ENCODE peak calls at places on chromosomes 1 and 21, in ten cellular contexts. X is IMR-90; F is activated naive CD4-positive, alpha-beta T cell treated with anti-CD3 and anti-CD28 coated beads, Interleukin-2, amount 50 U/mL, for 72 hours; Q is activated B cell treated with CpG ODN at 0.5 μM for 24 hours; L is effector memory CD8-positive, alpha-beta T cell; R is activated CD8-positive, alpha-beta T cell treated with anti-CD3 and anti-CD28 coated beads, Interleukin-2, amount 10 ng/mL, durations not matched to agents 7 days and 5 days; B is A549; G is activated T-cell treated with anti-CD3 and anti-CD28 coated beads, Interleukin-2, amount 50 U/mL, for 72 hours; I is stimulated activated naive CD8-positive, alpha-beta T cell treated with anti-CD3 and anti-CD28 coated beads, Interleukin-15, amount 100 ng/mL, for 72 hours; J is aorta. W is an unnamed sample.

GRCh38 chr1:232211149-232211548 is 418.8 kb downstream of the SIPA1L2 start:
- ATAC-seq in X (no peak), F (no peak), Q (no peak), L (no peak), R (no peak), B (peak), G (no peak), I (peak), J (no peak), W (no peak)

GRCh38 chr1:156627313-156627880 is 8.2 kb downstream of the HAPLN2 start:
- ATAC-seq in X (peak), F (no peak), Q (peak), L (peak), R (no peak), B (peak), G (no peak), I (no peak), J (no peak), W (no peak)

GRCh38 chr1:28516518-28516956 is 10.7 kb downstream of the RCC1 start:
- ATAC-seq in X (no peak), F (no peak), Q (no peak), L (no peak), R (no peak), B (no peak), G (no peak), I (no peak), J (no peak), W (no peak)

GRCh38 chr1:204435246-204435885 is 23.7 kb upstream of the PPP1R15B start:
- ATAC-seq in X (peak), F (no peak), Q (no peak), L (no peak), R (no peak), B (no peak), G (no peak), I (no peak), J (no peak), W (no peak)

GRCh38 chr1:163796394-163796821 is 474.7 kb downstream of the NUF2 start:
- ATAC-seq in X (no peak), F (no peak), Q (no peak), L (no peak), R (no peak), B (peak), G (no peak), I (no peak), J (no peak), W (no peak)

GRCh38 chr1:201883786-201884185 is 4.9 kb upstream of the SHISA4 start:
- ATAC-seq in X (no peak), F (no peak), Q (peak), L (peak), R (no peak), B (no peak), G (peak), I (peak), J (no peak), W (peak)

GRCh38 chr1:4220362-4220761 is 320.3 kb upstream of the C1orf174 start:
- ATAC-seq in X (no peak), F (no peak), Q (no peak), L (no peak), R (no peak), B (no peak), G (no peak), I (no peak), J (no peak), W (no peak)

GRCh38 chr1:225820522-225821120 is 10.7 kb downstream of the EPHX1 start:
- ATAC-seq in X (no peak), F (no peak), Q (no peak), L (no peak), R (no peak), B (no peak), G (no peak), I (no peak), J (no peak), W (no peak)

GRCh38 chr1:223180803-223181321 is 37.8 kb upstream of the TLR5 start:
- ATAC-seq in X (no peak), F (no peak), Q (no peak), L (peak), R (no peak), B (no peak), G (no peak), I (no peak), J (peak), W (no peak)

GRCh38 chr1:12034381-12034801 is 15.1 kb downstream of the MIIP start:
- ATAC-seq in X (no peak), F (no peak), Q (no peak), L (no peak), R (no peak), B (no peak), G (no peak), I (no peak), J (no peak), W (no peak)

GRCh38 chr1:25577151-25577920 is 33.9 kb downstream of the LDLRAP1 start:
- ATAC-seq in X (no peak), F (no peak), Q (no peak), L (no peak), R (no peak), B (no peak), G (no peak), I (no peak), J (no peak), W (no peak)

GRCh38 chr1:113905435-113905861 is 322 bp downstream of the DCLRE1B start:
- ATAC-seq in X (no peak), F (peak), Q (no peak), L (no peak), R (peak), B (peak), G (no peak), I (peak), J (peak), W (peak)

GRCh38 chr21:18461743-18462142 is 58.2 kb upstream of the TMPRSS15 start:
- ATAC-seq in X (no peak), F (no peak), Q (no peak), L (no peak), R (no peak), B (no peak), G (no peak), I (no peak), J (no peak), W (no peak)

GRCh38 chr1:201945863-201946223 is 505 bp downstream of the LMOD1 start:
- ATAC-seq in X (peak), F (no peak), Q (no peak), L (no peak), R (no peak), B (no peak), G (no peak), I (no peak), J (peak), W (no peak)

GRCh38 chr1:1628656-1629429 is 3.1 kb upstream of the MMP23B start:
- ATAC-seq in X (no peak), F (peak), Q (no peak), L (peak), R (peak), B (peak), G (peak), I (peak), J (no peak), W (no peak)

GRCh38 chr1:198254521-198254920 is 97.7 kb downstream of the NEK7 start:
- ATAC-seq in X (peak), F (no peak), Q (no peak), L (no peak), R (no peak), B (no peak), G (no peak), I (no peak), J (no peak), W (no peak)

GRCh38 chr1:219039018-219039740 is 134.5 kb upstream of the LYPLAL1 start:
- ATAC-seq in X (no peak), F (no peak), Q (no peak), L (no peak), R (no peak), B (no peak), G (no peak), I (no peak), J (no peak), W (no peak)

GRCh38 chr1:152110365-152110859 is 4.8 kb downstream of the TCHH start:
- ATAC-seq in X (peak), F (peak), Q (peak), L (peak), R (peak), B (peak), G (peak), I (peak), J (peak), W (no peak)

GRCh38 chr21:42534901-42535378 is 21.3 kb downstream of the SLC37A1 start:
- ATAC-seq in X (no peak), F (no peak), Q (peak), L (no peak), R (no peak), B (no peak), G (no peak), I (no peak), J (no peak), W (peak)

GRCh38 chr1:111837398-111837797 is 81.7 kb downstream of the DDX20 start:
- ATAC-seq in X (no peak), F (no peak), Q (no peak), L (no peak), R (no peak), B (no peak), G (no peak), I (no peak), J (no peak), W (no peak)

GRCh38 chr1:10189659-10190058 is 20.7 kb upstream of the KIF1B start:
- ATAC-seq in X (no peak), F (peak), Q (peak), L (peak), R (peak), B (no peak), G (no peak), I (peak), J (no peak), W (peak)

GRCh38 chr1:40838045-40838979 is 23.9 kb downstream of the CITED4 start:
- ATAC-seq in X (no peak), F (no peak), Q (no peak), L (no peak), R (no peak), B (no peak), G (no peak), I (peak), J (no peak), W (no peak)

GRCh38 chr1:155099331-155099730 is 20.7 kb downstream of the EFNA3 start:
- ATAC-seq in X (no peak), F (no peak), Q (no peak), L (no peak), R (no peak), B (no peak), G (no peak), I (no peak), J (no peak), W (no peak)

GRCh38 chr1:16246961-16247360 is 10.0 kb upstream of the CPLANE2 start:
- ATAC-seq in X (no peak), F (no peak), Q (no peak), L (no peak), R (no peak), B (no peak), G (no peak), I (no peak), J (no peak), W (no peak)

GRCh38 chr1:160103658-160104519 is 5.5 kb upstream of the IGSF8 start:
- ATAC-seq in X (no peak), F (no peak), Q (no peak), L (no peak), R (no peak), B (no peak), G (no peak), I (no peak), J (no peak), W (no peak)

GRCh38 chr1:162552684-162553252 is 8.8 kb upstream of the UAP1 start:
- ATAC-seq in X (no peak), F (no peak), Q (no peak), L (no peak), R (no peak), B (no peak), G (no peak), I (no peak), J (peak), W (no peak)

GRCh38 chr1:167328762-167329483 is 108.2 kb downstream of the POU2F1 start:
- ATAC-seq in X (peak), F (no peak), Q (peak), L (peak), R (no peak), B (no peak), G (no peak), I (no peak), J (no peak), W (peak)

GRCh38 chr1:147202576-147202975 is 22.6 kb downstream of the FMO5 start:
- ATAC-seq in X (peak), F (no peak), Q (no peak), L (no peak), R (no peak), B (no peak), G (no peak), I (no peak), J (no peak), W (no peak)

GRCh38 chr1:60904079-60904852 is 178.1 kb upstream of the NFIA start:
- ATAC-seq in X (no peak), F (no peak), Q (no peak), L (no peak), R (no peak), B (no peak), G (no peak), I (no peak), J (peak), W (no peak)

GRCh38 chr1:230191079-230191478 is 124.0 kb downstream of the GALNT2 start:
- ATAC-seq in X (peak), F (no peak), Q (peak), L (no peak), R (no peak), B (no peak), G (no peak), I (no peak), J (peak), W (peak)